ENCODE peak calls at places on chromosome 4, in eight cellular contexts. D, Z, J, I, H, X, P and R are unnamed samples.

GRCh38 chr4:139555705-139556070 is 331 bp downstream of the SETD7 start:
- DNase-seq in D (no peak), Z (peak), J (peak), I (no peak), H (peak), X (no peak), P (no peak), R (no peak)

GRCh38 chr4:54657556-54658313 is at the start of gene KIT:
- DNase-seq in D (peak), Z (no peak), J (peak), I (peak), H (peak), X (peak), P (no peak), R (no peak)

GRCh38 chr4:152606800-152607577 is 71.1 kb upstream of the FBXW7 start:
- DNase-seq in D (no peak), Z (no peak), J (no peak), I (no peak), H (no peak), X (peak), P (no peak), R (no peak)

GRCh38 chr4:18022572-18023039 is 1.1 kb upstream of the LCORL start:
- DNase-seq in D (peak), Z (no peak), J (peak), I (no peak), H (no peak), X (peak), P (no peak), R (no peak)

GRCh38 chr4:28723371-28723770 is 1862.7 kb downstream of the STIM2 start:
- DNase-seq in D (no peak), Z (no peak), J (no peak), I (no peak), H (no peak), X (no peak), P (no peak), R (no peak)

GRCh38 chr4:52265781-52266525 is 214.8 kb downstream of the SPATA18 start:
- DNase-seq in D (no peak), Z (no peak), J (no peak), I (no peak), H (no peak), X (no peak), P (no peak), R (no peak)

GRCh38 chr4:83112239-83112638 is 2.3 kb downstream of the PLAC8 start:
- DNase-seq in D (no peak), Z (no peak), J (peak), I (no peak), H (no peak), X (peak), P (no peak), R (no peak)

GRCh38 chr4:168925789-168926490 is 84.1 kb downstream of the CBR4 start:
- DNase-seq in D (no peak), Z (no peak), J (no peak), I (no peak), H (no peak), X (no peak), P (no peak), R (no peak)

GRCh38 chr4:87093443-87094123 is 126.8 kb downstream of the KLHL8 start:
- DNase-seq in D (peak), Z (no peak), J (peak), I (peak), H (peak), X (peak), P (peak), R (peak)

GRCh38 chr4:20603671-20604313 is 96.5 kb upstream of the PACRGL start:
- DNase-seq in D (peak), Z (no peak), J (no peak), I (peak), H (no peak), X (no peak), P (no peak), R (peak)

GRCh38 chr4:127113852-127114362 is 518.9 kb upstream of the INTU start:
- DNase-seq in D (no peak), Z (no peak), J (no peak), I (no peak), H (no peak), X (no peak), P (no peak), R (no peak)

GRCh38 chr4:81398379-81398778 is 73.3 kb downstream of the RASGEF1B start:
- DNase-seq in D (no peak), Z (no peak), J (no peak), I (no peak), H (no peak), X (no peak), P (no peak), R (no peak)

GRCh38 chr4:17535906-17536305 is 20.9 kb downstream of the CLRN2 start:
- DNase-seq in D (no peak), Z (no peak), J (no peak), I (no peak), H (no peak), X (no peak), P (no peak), R (no peak)

GRCh38 chr4:105350859-105351494 is 122.9 kb downstream of the PPA2 start:
- DNase-seq in D (peak), Z (no peak), J (no peak), I (no peak), H (peak), X (no peak), P (no peak), R (peak)

GRCh38 chr4:36316544-36317082 is 35.2 kb downstream of the DTHD1 start:
- DNase-seq in D (peak), Z (no peak), J (no peak), I (no peak), H (no peak), X (no peak), P (no peak), R (peak)

GRCh38 chr4:52894408-52894807 is 32.3 kb downstream of the RASL11B start:
- DNase-seq in D (no peak), Z (no peak), J (no peak), I (no peak), H (no peak), X (no peak), P (no peak), R (peak)

GRCh38 chr4:63430105-63430504 is 979.1 kb downstream of the TECRL start:
- DNase-seq in D (no peak), Z (no peak), J (no peak), I (no peak), H (no peak), X (no peak), P (no peak), R (no peak)

GRCh38 chr4:8741513-8742226 is 130.0 kb downstream of the HMX1 start:
- DNase-seq in D (no peak), Z (no peak), J (no peak), I (no peak), H (no peak), X (no peak), P (no peak), R (no peak)

GRCh38 chr4:26885912-26886274 is 25.3 kb downstream of the STIM2 start:
- DNase-seq in D (no peak), Z (no peak), J (peak), I (no peak), H (no peak), X (peak), P (no peak), R (no peak)

GRCh38 chr4:77994194-77994721 is 62.9 kb upstream of the FRAS1 start:
- DNase-seq in D (peak), Z (no peak), J (peak), I (peak), H (peak), X (peak), P (no peak), R (peak)

GRCh38 chr4:101356928-101357327 is 9.6 kb upstream of the PPP3CA start:
- DNase-seq in D (peak), Z (no peak), J (no peak), I (peak), H (peak), X (no peak), P (no peak), R (peak)

GRCh38 chr4:55446578-55446922 is 50.8 kb downstream of the TMEM165 start:
- DNase-seq in D (peak), Z (no peak), J (no peak), I (no peak), H (no peak), X (no peak), P (no peak), R (no peak)

GRCh38 chr4:98786866-98787265 is 128.5 kb upstream of the TSPAN5 start:
- DNase-seq in D (peak), Z (no peak), J (no peak), I (no peak), H (no peak), X (peak), P (no peak), R (no peak)

GRCh38 chr4:73741140-73741749 is 876 bp downstream of the CXCL8 start:
- DNase-seq in D (peak), Z (no peak), J (no peak), I (no peak), H (no peak), X (no peak), P (no peak), R (no peak)

GRCh38 chr4:76781698-76782595 is 116.0 kb downstream of the SOWAHB start:
- DNase-seq in D (peak), Z (no peak), J (no peak), I (peak), H (peak), X (no peak), P (no peak), R (peak)